ENCODE peak calls at places on chromosomes 7 and 10, in six cellular contexts. One of them, this sample, is unnamed.
A peak's percentile ranks its signal among the peaks of the same experiment; 100 is the strongest.

GRCh38 chr10:119162693-119163092 is 2.8 kb downstream of the SFXN4 start:
- DNase-seq in cardiac fibroblast: no peak
- DNase-seq in lower leg skin: no peak
- DNase-seq in fibroblast of mammary gland: no peak
- DNase-seq in colonic mucosa: no peak
- DNase-seq in A549: no peak
- DNase-seq in this sample: no peak

GRCh38 chr10:17669185-17669872 is 25.4 kb downstream of the STAM start:
- DNase-seq in colonic mucosa: no peak
- DNase-seq in A549: no peak
- DNase-seq in cardiac fibroblast: no peak
- DNase-seq in fibroblast of mammary gland: no peak
- DNase-seq in lower leg skin: no peak
- DNase-seq in this sample: no peak

GRCh38 chr10:118950190-118950658 is 79.3 kb upstream of the NANOS1 start:
- DNase-seq in A549: no peak
- DNase-seq in cardiac fibroblast: peak; percentile 48
- DNase-seq in fibroblast of mammary gland: peak; percentile 61
- DNase-seq in lower leg skin: no peak
- DNase-seq in colonic mucosa: no peak
- DNase-seq in this sample: no peak

GRCh38 chr10:11165591-11166543 is 148.2 kb downstream of the CELF2 start:
- DNase-seq in cardiac fibroblast: peak; percentile 18
- DNase-seq in colonic mucosa: peak; percentile 32
- DNase-seq in lower leg skin: peak; percentile 94
- DNase-seq in fibroblast of mammary gland: no peak
- DNase-seq in A549: peak; percentile 5
- DNase-seq in this sample: peak; percentile 61

GRCh38 chr7:55363386-55364170 is 1.6 kb upstream of the LANCL2 start:
- DNase-seq in cardiac fibroblast: no peak
- DNase-seq in colonic mucosa: no peak
- DNase-seq in fibroblast of mammary gland: no peak
- DNase-seq in A549: no peak
- DNase-seq in lower leg skin: no peak
- DNase-seq in this sample: no peak

GRCh38 chr7:16991551-16991950 is 109.8 kb upstream of the AGR3 start:
- DNase-seq in colonic mucosa: no peak
- DNase-seq in A549: no peak
- DNase-seq in lower leg skin: no peak
- DNase-seq in cardiac fibroblast: peak; percentile 45
- DNase-seq in fibroblast of mammary gland: no peak
- DNase-seq in this sample: no peak

GRCh38 chr7:12091164-12091563 is 119.9 kb upstream of the TMEM106B start:
- DNase-seq in cardiac fibroblast: no peak
- DNase-seq in colonic mucosa: no peak
- DNase-seq in A549: no peak
- DNase-seq in fibroblast of mammary gland: no peak
- DNase-seq in lower leg skin: no peak
- DNase-seq in this sample: no peak

GRCh38 chr10:110642980-110643655 is 1.0 kb upstream of the RBM20 start:
- DNase-seq in cardiac fibroblast: no peak
- DNase-seq in lower leg skin: no peak
- DNase-seq in fibroblast of mammary gland: no peak
- DNase-seq in colonic mucosa: no peak
- DNase-seq in A549: no peak
- DNase-seq in this sample: no peak

GRCh38 chr7:28688651-28689050 is 269.5 kb downstream of the TRIL start:
- DNase-seq in fibroblast of mammary gland: peak; percentile 78
- DNase-seq in cardiac fibroblast: peak; percentile 69
- DNase-seq in colonic mucosa: no peak
- DNase-seq in A549: no peak
- DNase-seq in lower leg skin: no peak
- DNase-seq in this sample: peak; percentile 22

GRCh38 chr10:8088504-8088903 is 34.0 kb downstream of the GATA3 start:
- DNase-seq in lower leg skin: no peak
- DNase-seq in colonic mucosa: no peak
- DNase-seq in fibroblast of mammary gland: no peak
- DNase-seq in cardiac fibroblast: no peak
- DNase-seq in A549: no peak
- DNase-seq in this sample: no peak

GRCh38 chr10:4334076-4334475 is 491.9 kb upstream of the AKR1E2 start:
- DNase-seq in fibroblast of mammary gland: no peak
- DNase-seq in colonic mucosa: no peak
- DNase-seq in A549: no peak
- DNase-seq in cardiac fibroblast: no peak
- DNase-seq in lower leg skin: no peak
- DNase-seq in this sample: no peak

GRCh38 chr7:124762611-124763143 is 2.9 kb downstream of the GPR37 start:
- DNase-seq in A549: no peak
- DNase-seq in colonic mucosa: peak; percentile 66
- DNase-seq in fibroblast of mammary gland: no peak
- DNase-seq in cardiac fibroblast: no peak
- DNase-seq in lower leg skin: no peak
- DNase-seq in this sample: no peak

GRCh38 chr10:10138685-10139084 is 879.0 kb upstream of the CELF2 start:
- DNase-seq in A549: no peak
- DNase-seq in cardiac fibroblast: no peak
- DNase-seq in colonic mucosa: no peak
- DNase-seq in fibroblast of mammary gland: peak; percentile 18
- DNase-seq in lower leg skin: no peak
- DNase-seq in this sample: no peak

GRCh38 chr7:131235489-131236317 is 92.0 kb upstream of the MKLN1 start:
- DNase-seq in fibroblast of mammary gland: peak; percentile 99
- DNase-seq in A549: peak; percentile 95
- DNase-seq in cardiac fibroblast: peak; percentile 98
- DNase-seq in colonic mucosa: no peak
- DNase-seq in lower leg skin: no peak
- DNase-seq in this sample: no peak

GRCh38 chr10:91556691-91557529 is 76.0 kb downstream of the PPP1R3C start:
- DNase-seq in cardiac fibroblast: peak; percentile 31
- DNase-seq in fibroblast of mammary gland: peak; percentile 34
- DNase-seq in A549: no peak
- DNase-seq in lower leg skin: no peak
- DNase-seq in colonic mucosa: peak; percentile 37
- DNase-seq in this sample: no peak

GRCh38 chr10:124052561-124052960 is 40.8 kb downstream of the CHST15 start:
- DNase-seq in lower leg skin: no peak
- DNase-seq in cardiac fibroblast: no peak
- DNase-seq in A549: no peak
- DNase-seq in colonic mucosa: no peak
- DNase-seq in fibroblast of mammary gland: no peak
- DNase-seq in this sample: no peak

GRCh38 chr10:62790019-62790555 is 14.4 kb upstream of the ADO start:
- DNase-seq in fibroblast of mammary gland: no peak
- DNase-seq in colonic mucosa: no peak
- DNase-seq in lower leg skin: no peak
- DNase-seq in A549: no peak
- DNase-seq in cardiac fibroblast: no peak
- DNase-seq in this sample: no peak

GRCh38 chr7:43430412-43430811 is 152.5 kb upstream of the STK17A start:
- DNase-seq in A549: no peak
- DNase-seq in lower leg skin: no peak
- DNase-seq in colonic mucosa: no peak
- DNase-seq in fibroblast of mammary gland: peak; percentile 1
- DNase-seq in cardiac fibroblast: no peak
- DNase-seq in this sample: no peak

GRCh38 chr10:48444266-48444665 is 137.8 kb downstream of the MAPK8 start:
- DNase-seq in fibroblast of mammary gland: peak; percentile 29
- DNase-seq in cardiac fibroblast: peak; percentile 57
- DNase-seq in A549: no peak
- DNase-seq in lower leg skin: no peak
- DNase-seq in colonic mucosa: no peak
- DNase-seq in this sample: no peak

GRCh38 chr7:132435016-132435990 is 141.0 kb downstream of the PLXNA4 start:
- DNase-seq in colonic mucosa: no peak
- DNase-seq in cardiac fibroblast: peak; percentile 41
- DNase-seq in A549: no peak
- DNase-seq in lower leg skin: no peak
- DNase-seq in fibroblast of mammary gland: no peak
- DNase-seq in this sample: no peak

GRCh38 chr7:93890464-93891068 is at the start of gene TFPI2:
- DNase-seq in colonic mucosa: peak; percentile 18
- DNase-seq in A549: peak; percentile 77
- DNase-seq in cardiac fibroblast: peak; percentile 90
- DNase-seq in lower leg skin: no peak
- DNase-seq in fibroblast of mammary gland: peak; percentile 73
- DNase-seq in this sample: peak; percentile 15

GRCh38 chr10:131775444-131775832 is 125.4 kb upstream of the PPP2R2D start:
- DNase-seq in lower leg skin: no peak
- DNase-seq in cardiac fibroblast: no peak
- DNase-seq in A549: no peak
- DNase-seq in fibroblast of mammary gland: no peak
- DNase-seq in colonic mucosa: no peak
- DNase-seq in this sample: no peak

GRCh38 chr10:99425204-99425603 is 5.2 kb downstream of the GOT1 start:
- DNase-seq in colonic mucosa: no peak
- DNase-seq in cardiac fibroblast: no peak
- DNase-seq in lower leg skin: no peak
- DNase-seq in A549: no peak
- DNase-seq in fibroblast of mammary gland: no peak
- DNase-seq in this sample: no peak
- TF ChIP-seq CTCF in colonic mucosa: no peak
- TF ChIP-seq CTCF in cardiac fibroblast: no peak
- TF ChIP-seq CTCF in lower leg skin: no peak
- TF ChIP-seq CTCF in A549: no peak
- TF ChIP-seq CTCF in fibroblast of mammary gland: no peak
- TF ChIP-seq CTCF in this sample: no peak

GRCh38 chr7:146090023-146090645 is 26.5 kb upstream of the CNTNAP2 start:
- DNase-seq in fibroblast of mammary gland: peak; percentile 30
- DNase-seq in A549: peak; percentile 6
- DNase-seq in colonic mucosa: no peak
- DNase-seq in cardiac fibroblast: peak; percentile 26
- DNase-seq in lower leg skin: no peak
- DNase-seq in this sample: no peak
- TF ChIP-seq CTCF in fibroblast of mammary gland: peak; percentile 67
- TF ChIP-seq CTCF in A549: peak; percentile 69
- TF ChIP-seq CTCF in colonic mucosa: peak; percentile 41
- TF ChIP-seq CTCF in cardiac fibroblast: peak; percentile 63
- TF ChIP-seq CTCF in lower leg skin: no peak
- TF ChIP-seq CTCF in this sample: peak; percentile 62

GRCh38 chr10:108204528-108205313 is 1040.2 kb upstream of the SORCS1 start:
- DNase-seq in lower leg skin: no peak
- DNase-seq in A549: no peak
- DNase-seq in cardiac fibroblast: peak; percentile 15
- DNase-seq in fibroblast of mammary gland: peak; percentile 47
- DNase-seq in colonic mucosa: no peak
- DNase-seq in this sample: no peak
- TF ChIP-seq CTCF in lower leg skin: no peak
- TF ChIP-seq CTCF in A549: no peak
- TF ChIP-seq CTCF in cardiac fibroblast: peak; percentile 14
- TF ChIP-seq CTCF in fibroblast of mammary gland: peak; percentile 82
- TF ChIP-seq CTCF in colonic mucosa: peak; percentile 66
- TF ChIP-seq CTCF in this sample: peak; percentile 48

GRCh38 chr7:127655720-127656119 is 3.7 kb downstream of the SND1 start:
- DNase-seq in fibroblast of mammary gland: no peak
- DNase-seq in lower leg skin: no peak
- DNase-seq in cardiac fibroblast: no peak
- DNase-seq in A549: no peak
- DNase-seq in colonic mucosa: no peak
- DNase-seq in this sample: no peak

GRCh38 chr7:127652333-127653248 is 597 bp downstream of the SND1 start:
- DNase-seq in colonic mucosa: no peak
- DNase-seq in fibroblast of mammary gland: peak; percentile 63
- DNase-seq in cardiac fibroblast: peak; percentile 35
- DNase-seq in lower leg skin: no peak
- DNase-seq in A549: peak; percentile 17
- DNase-seq in this sample: no peak

GRCh38 chr7:127657500-127657899 is 5.5 kb downstream of the SND1 start:
- DNase-seq in cardiac fibroblast: no peak
- DNase-seq in colonic mucosa: no peak
- DNase-seq in fibroblast of mammary gland: no peak
- DNase-seq in lower leg skin: no peak
- DNase-seq in A549: no peak
- DNase-seq in this sample: no peak

GRCh38 chr7:127653396-127653795 is 1.4 kb downstream of the SND1 start:
- DNase-seq in colonic mucosa: no peak
- DNase-seq in lower leg skin: no peak
- DNase-seq in A549: no peak
- DNase-seq in fibroblast of mammary gland: no peak
- DNase-seq in cardiac fibroblast: no peak
- DNase-seq in this sample: no peak

GRCh38 chr7:127654404-127655392 is 2.7 kb downstream of the SND1 start:
- DNase-seq in cardiac fibroblast: peak; percentile 25
- DNase-seq in A549: no peak
- DNase-seq in lower leg skin: no peak
- DNase-seq in colonic mucosa: no peak
- DNase-seq in fibroblast of mammary gland: peak; percentile 43
- DNase-seq in this sample: no peak
- TF ChIP-seq CTCF in cardiac fibroblast: no peak
- TF ChIP-seq CTCF in A549: no peak
- TF ChIP-seq CTCF in lower leg skin: no peak
- TF ChIP-seq CTCF in colonic mucosa: no peak
- TF ChIP-seq CTCF in fibroblast of mammary gland: no peak
- TF ChIP-seq CTCF in this sample: no peak

GRCh38 chr7:127582361-127582760 is 3.0 kb downstream of the GCC1 start:
- DNase-seq in colonic mucosa: no peak
- DNase-seq in fibroblast of mammary gland: peak; percentile 63
- DNase-seq in A549: no peak
- DNase-seq in cardiac fibroblast: peak; percentile 72
- DNase-seq in lower leg skin: no peak
- DNase-seq in this sample: peak; percentile 66

GRCh38 chr7:127581716-127582115 is 3.7 kb downstream of the GCC1 start:
- DNase-seq in colonic mucosa: no peak
- DNase-seq in cardiac fibroblast: peak; percentile 20
- DNase-seq in lower leg skin: no peak
- DNase-seq in fibroblast of mammary gland: no peak
- DNase-seq in A549: no peak
- DNase-seq in this sample: no peak

GRCh38 chr7:127580612-127581011 is 4.8 kb downstream of the GCC1 start:
- DNase-seq in A549: no peak
- DNase-seq in colonic mucosa: no peak
- DNase-seq in cardiac fibroblast: no peak
- DNase-seq in fibroblast of mammary gland: no peak
- DNase-seq in lower leg skin: no peak
- DNase-seq in this sample: no peak

GRCh38 chr7:127578711-127579275 is 6.6 kb downstream of the GCC1 start:
- DNase-seq in lower leg skin: no peak
- DNase-seq in fibroblast of mammary gland: peak; percentile 25
- DNase-seq in A549: no peak
- DNase-seq in cardiac fibroblast: no peak
- DNase-seq in colonic mucosa: no peak
- DNase-seq in this sample: no peak

DNA sequence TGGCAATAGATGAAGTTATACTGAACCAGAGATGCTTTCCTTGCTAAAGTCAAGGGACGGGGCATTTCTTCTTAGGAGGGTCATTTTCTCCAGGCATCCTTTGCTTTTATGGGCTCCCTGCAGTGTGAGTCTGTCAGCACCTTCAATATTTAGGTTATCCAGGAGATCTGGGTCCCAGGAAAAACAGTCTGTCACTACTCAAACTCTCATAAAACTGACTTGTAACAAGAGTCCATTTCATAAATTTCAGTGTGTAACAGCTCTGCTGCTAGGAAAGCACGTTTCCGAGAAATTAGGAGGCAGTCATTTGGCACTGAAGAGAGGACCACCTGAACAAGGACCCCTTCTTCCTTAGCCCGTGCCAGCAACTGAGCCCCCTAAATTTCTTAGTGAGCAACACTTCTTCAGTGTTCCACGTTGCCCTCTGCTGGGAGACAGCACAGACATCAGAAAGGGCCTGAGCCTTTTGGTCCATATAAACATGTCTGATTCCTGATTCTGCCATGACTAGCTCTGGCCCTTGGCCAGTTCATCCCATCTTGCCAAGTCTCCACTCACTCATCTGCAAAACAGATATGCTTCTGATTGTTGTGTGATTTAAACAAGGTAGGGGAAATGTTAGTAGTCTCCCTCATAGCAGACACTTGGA is 7.2 kb downstream of the GCC1 start:
- DNase-seq in A549: no peak
- DNase-seq in fibroblast of mammary gland: peak; percentile 81
- DNase-seq in lower leg skin: no peak
- DNase-seq in cardiac fibroblast: peak; percentile 26
- DNase-seq in colonic mucosa: no peak
- DNase-seq in this sample: no peak
- TF ChIP-seq CTCF in A549: peak; percentile 25
- TF ChIP-seq CTCF in fibroblast of mammary gland: peak; percentile 44
- TF ChIP-seq CTCF in lower leg skin: no peak
- TF ChIP-seq CTCF in cardiac fibroblast: peak; percentile 15
- TF ChIP-seq CTCF in colonic mucosa: no peak
- TF ChIP-seq CTCF in this sample: no peak